ENCODE peak calls at places on chromosomes 13 and 19, in six cellular contexts. I is tibial nerve, Y is right lobe of liver, S is ascending aorta, B is heart right ventricle, F is Peyer's patch. Q is an unnamed sample. For H3K9me3 and H3K4me1, the result is how much of the 10 kb centered on the place peaks cover.

GRCh38 chr13:99805361-99805760 is 166.2 kb downstream of the ZIC5 start:
- DNase-seq in I (no peak), Y (no peak), S (no peak), B (no peak), F (no peak), Q (no peak)

GRCh38 chr19:53192771-53193533 is at the start of gene ZNF665:
- DNase-seq in I (peak), Y (peak), S (peak), B (peak), F (peak), Q (peak)

GRCh38 chr13:41696163-41697003 is 239.0 kb downstream of the RGCC start:
- DNase-seq in I (no peak), Y (no peak), S (no peak), B (no peak), F (no peak), Q (no peak)

GRCh38 chr19:5131031-5131865 is 162.3 kb downstream of the KDM4B start:
- DNase-seq in I (no peak), Y (no peak), S (no peak), B (no peak), F (no peak), Q (no peak)

GRCh38 chr19:53982611-53983010 is 8.8 kb upstream of the CACNG6 start:
- DNase-seq in I (no peak), Y (peak), S (no peak), B (peak), F (no peak), Q (no peak)

GRCh38 chr13:74289861-74290260 is 155.7 kb upstream of the KLF12 start:
- DNase-seq in I (no peak), Y (no peak), S (no peak), B (no peak), F (no peak), Q (no peak)

GRCh38 chr13:30119476-30119875 is 187.9 kb downstream of the KATNAL1 start:
- DNase-seq in I (no peak), Y (no peak), S (no peak), B (no peak), F (no peak), Q (no peak)

GRCh38 chr13:40026174-40026585 is 370.7 kb downstream of the COG6 start:
- DNase-seq in I (no peak), Y (no peak), S (no peak), B (no peak), F (no peak), Q (no peak)

GRCh38 chr19:28508666-28509065 is 704.3 kb downstream of the UQCRFS1 start:
- DNase-seq in I (no peak), Y (peak), S (no peak), B (no peak), F (no peak), Q (no peak)

GRCh38 chr13:101527130-101527529 is 74.7 kb downstream of the ITGBL1 start:
- DNase-seq in I (no peak), Y (no peak), S (no peak), B (no peak), F (no peak), Q (no peak)

GRCh38 chr19:51903192-51903591 is 1.6 kb downstream of the ZNF649 start:
- DNase-seq in I (no peak), Y (no peak), S (no peak), B (no peak), F (no peak), Q (no peak)
- H3K9me3 ChIP-seq in I (under half), Y (under half), S (under half), B (half or more), F (under half), Q (under half)

GRCh38 chr19:41918095-41918494 is 10.2 kb downstream of the ERFL start:
- DNase-seq in I (no peak), Y (no peak), S (no peak), B (no peak), F (no peak), Q (no peak)
- H3K4me1 ChIP-seq in I (under half), Y (under half), S (under half), B (under half), F (under half), Q (under half)

DNA sequence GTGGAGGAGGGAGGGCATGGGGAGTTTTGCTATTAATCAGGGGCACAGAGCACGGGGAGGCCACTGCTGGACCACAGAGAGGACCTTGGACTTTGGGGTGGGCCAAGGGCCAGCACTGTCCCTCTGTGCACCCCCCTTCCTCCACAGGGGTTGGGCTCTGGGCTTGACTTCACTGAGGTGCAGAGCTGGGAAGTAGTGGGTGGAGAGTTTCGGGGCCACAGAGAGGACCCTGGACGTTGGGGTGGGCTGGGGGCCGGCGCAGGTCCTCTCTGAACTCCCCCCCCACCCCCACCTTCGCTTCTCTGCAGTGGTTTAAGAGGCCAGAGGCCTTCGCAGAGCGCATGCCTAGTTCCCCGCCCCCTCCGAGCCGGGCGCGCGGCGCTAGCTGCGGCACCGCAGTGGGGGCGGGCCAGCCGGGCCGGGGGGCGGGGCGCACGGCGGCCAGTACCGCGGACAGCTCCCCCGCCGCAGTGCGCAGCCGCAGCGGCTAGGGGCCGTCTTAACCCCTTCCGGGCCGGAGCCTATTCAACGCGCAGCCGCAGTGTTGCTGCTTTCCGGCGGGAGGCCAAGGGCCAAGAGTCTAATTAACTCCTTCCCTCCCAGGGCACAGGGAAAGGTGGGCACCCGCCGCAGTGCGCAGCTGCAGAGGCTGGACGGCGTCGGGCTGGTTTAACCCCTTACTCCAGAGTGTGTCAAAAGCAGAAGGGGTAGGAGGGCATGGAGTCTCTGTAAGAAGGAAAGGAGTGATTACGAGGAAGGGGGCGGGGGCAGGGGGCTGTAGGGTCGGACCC is 3.7 kb downstream of the KCNC3 start:
- DNase-seq in I (no peak), Y (peak), S (no peak), B (peak), F (peak), Q (peak)
- H3K27ac ChIP-seq in I (no peak), Y (no peak), S (no peak), B (no peak), F (no peak), Q (no peak)

DNA sequence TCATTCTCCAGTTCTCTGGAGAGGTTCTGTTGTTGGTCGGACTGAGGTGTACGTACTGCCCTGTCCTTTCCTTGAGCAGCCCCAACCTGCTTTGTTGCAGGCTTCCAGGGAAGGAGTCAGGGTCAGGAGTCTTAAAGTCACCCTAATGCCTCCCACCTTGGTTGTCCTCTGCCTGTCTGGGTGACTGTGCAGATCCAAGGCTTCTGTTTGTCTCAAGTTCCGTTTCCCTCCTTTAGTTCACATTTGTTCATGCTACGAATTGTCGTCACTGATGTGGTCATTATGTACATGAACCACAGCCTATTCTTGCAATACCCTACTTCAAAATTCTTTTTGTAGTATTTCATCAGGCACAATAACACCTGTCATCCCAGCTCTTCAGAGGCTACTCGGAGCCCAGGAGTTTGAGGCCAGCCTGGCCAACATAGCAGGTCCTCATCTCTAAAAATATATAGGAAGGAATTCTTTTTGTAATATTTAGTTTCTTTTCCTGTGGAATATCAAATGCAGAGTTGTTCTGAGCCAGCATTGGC is 7.4 kb downstream of the ZNF586 start:
- DNase-seq in I (no peak), Y (no peak), S (no peak), B (no peak), F (no peak), Q (no peak)
- H3K9me3 ChIP-seq in I (under half), Y (under half), S (half or more), B (half or more), F (under half), Q (under half)

GRCh38 chr19:42514449-42514848 is 13.8 kb downstream of the CEACAM1 start:
- DNase-seq in I (no peak), Y (no peak), S (no peak), B (no peak), F (no peak), Q (no peak)
- H3K4me1 ChIP-seq in I (under half), Y (under half), S (under half), B (under half), F (under half), Q (under half)

GRCh38 chr13:102816633-102817032 is 17.7 kb downstream of the BIVM start:
- DNase-seq in I (no peak), Y (no peak), S (no peak), B (no peak), F (no peak), Q (no peak)
- H3K27ac ChIP-seq in I (no peak), Y (no peak), S (no peak), B (no peak), F (no peak), Q (no peak)

GRCh38 chr19:21587549-21587948 is 82.1 kb downstream of the ZNF429 start:
- DNase-seq in I (no peak), Y (no peak), S (no peak), B (no peak), F (no peak), Q (no peak)
- H3K9me3 ChIP-seq in I (under half), Y (under half), S (under half), B (under half), F (under half), Q (under half)

DNA sequence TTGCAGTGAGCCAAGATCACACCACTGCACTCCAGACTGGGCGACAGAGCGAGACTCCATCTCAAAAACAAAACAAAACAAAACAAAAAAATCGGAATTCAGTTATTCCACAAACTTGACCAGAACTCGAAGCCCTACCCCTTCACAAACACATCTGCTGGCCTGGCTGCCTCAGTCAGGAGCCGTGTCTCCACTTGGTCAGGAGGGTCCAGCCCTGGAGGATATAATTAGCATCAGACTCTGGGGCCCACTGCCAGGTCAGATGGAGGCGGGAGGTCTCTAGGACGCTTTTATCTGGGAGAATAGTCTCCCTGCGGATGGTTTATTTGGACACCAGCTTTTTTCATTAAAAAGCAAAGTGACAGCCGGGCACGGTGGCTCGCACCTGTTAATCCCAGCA is 8.0 kb downstream of the ELL start:
- DNase-seq in I (peak), Y (no peak), S (no peak), B (peak), F (no peak), Q (no peak)
- H3K4me1 ChIP-seq in I (under half), Y (under half), S (half or more), B (half or more), F (under half), Q (under half)

Q was measured in upper lobe of right lung.